ENCODE peak calls at places on chromosomes 3 and 15, in nine cellular contexts. K is astrocyte; P is esophagus muscularis mucosa; A is nephron progenitor cell; F is fibroblast of mammary gland; X is tibial nerve; S is ovary; R is astrocyte of the cerebellum; Z is CD4-positive, alpha-beta T cell. E is an unnamed sample.

GRCh38 chr3:54582424-54582823 is 345.4 kb downstream of the LRTM1 start:
- DNase-seq in K (no peak), P (no peak), A (no peak), F (no peak), X (no peak), S (no peak), R (no peak), Z (no peak), E (no peak)

GRCh38 chr3:141257971-141258370 is 26.3 kb downstream of the PXYLP1 start:
- DNase-seq in K (no peak), P (no peak), A (no peak), F (no peak), X (no peak), S (no peak), R (no peak), Z (no peak), E (no peak)

GRCh38 chr3:172519740-172520139 is 3.5 kb downstream of the TNFSF10 start:
- DNase-seq in K (no peak), P (no peak), A (no peak), F (no peak), X (no peak), S (no peak), R (no peak), Z (no peak), E (no peak)

GRCh38 chr15:88834211-88834812 is 31.1 kb downstream of the ACAN start:
- DNase-seq in K (peak), P (no peak), A (peak), F (peak), X (peak), S (peak), R (no peak), Z (peak), E (peak)

GRCh38 chr3:138369151-138369900 is 20.9 kb downstream of the MRAS start:
- DNase-seq in K (no peak), P (no peak), A (no peak), F (no peak), X (no peak), S (no peak), R (no peak), Z (no peak), E (no peak)

GRCh38 chr3:150407051-150407817 is 864 bp upstream of the TSC22D2 start:
- DNase-seq in K (peak), P (no peak), A (no peak), F (peak), X (no peak), S (peak), R (peak), Z (peak), E (no peak)

GRCh38 chr3:151282921-151283320 is 4.6 kb upstream of the P2RY14 start:
- DNase-seq in K (peak), P (no peak), A (no peak), F (peak), X (no peak), S (no peak), R (peak), Z (no peak), E (no peak)

GRCh38 chr15:45701108-45701507 is 66.3 kb downstream of the SQOR start:
- DNase-seq in K (no peak), P (no peak), A (no peak), F (no peak), X (no peak), S (no peak), R (no peak), Z (no peak), E (no peak)

GRCh38 chr3:34229871-34230270 is 431.4 kb downstream of the PDCD6IP start:
- DNase-seq in K (no peak), P (no peak), A (no peak), F (no peak), X (no peak), S (no peak), R (no peak), Z (no peak), E (no peak)

GRCh38 chr15:67201136-67201535 is 53.3 kb downstream of the AAGAB start:
- DNase-seq in K (peak), P (no peak), A (no peak), F (peak), X (no peak), S (no peak), R (no peak), Z (no peak), E (no peak)

GRCh38 chr3:180690061-180690460 is 10.8 kb upstream of the CCDC39 start:
- DNase-seq in K (no peak), P (no peak), A (no peak), F (no peak), X (no peak), S (no peak), R (no peak), Z (no peak), E (no peak)

GRCh38 chr3:20064796-20065564 is 24.7 kb downstream of the KAT2B start:
- DNase-seq in K (no peak), P (no peak), A (no peak), F (no peak), X (no peak), S (no peak), R (no peak), Z (no peak), E (no peak)

GRCh38 chr15:92451225-92451825 is 57.6 kb downstream of the ST8SIA2 start:
- DNase-seq in K (peak), P (no peak), A (no peak), F (peak), X (no peak), S (no peak), R (peak), Z (no peak), E (peak)

GRCh38 chr3:20682573-20682972 is 496.6 kb upstream of the SGO1 start:
- DNase-seq in K (peak), P (no peak), A (no peak), F (no peak), X (no peak), S (no peak), R (peak), Z (no peak), E (no peak)

GRCh38 chr15:94026458-94026967 is 204.8 kb upstream of the MCTP2 start:
- DNase-seq in K (peak), P (no peak), A (no peak), F (peak), X (no peak), S (no peak), R (peak), Z (no peak), E (no peak)

GRCh38 chr3:111619833-111620232 is 24.7 kb upstream of the ZBED2 start:
- DNase-seq in K (peak), P (no peak), A (no peak), F (no peak), X (no peak), S (no peak), R (peak), Z (no peak), E (no peak)

GRCh38 chr3:71973337-71974030 is 188.5 kb upstream of the PROK2 start:
- DNase-seq in K (no peak), P (no peak), A (no peak), F (no peak), X (no peak), S (no peak), R (no peak), Z (no peak), E (no peak)

GRCh38 chr3:108008931-108009635 is 81.7 kb downstream of the CD47 start:
- DNase-seq in K (peak), P (no peak), A (no peak), F (peak), X (no peak), S (no peak), R (peak), Z (no peak), E (peak)

GRCh38 chr3:14063152-14063551 is 61.5 kb downstream of the CHCHD4 start:
- DNase-seq in K (no peak), P (no peak), A (no peak), F (no peak), X (no peak), S (no peak), R (no peak), Z (no peak), E (no peak)
- TF ChIP-seq CTCF in K (no peak), P (no peak), A (no peak), F (no peak), X (no peak), S (no peak), R (no peak), Z (no peak), E (no peak)

GRCh38 chr3:128410669-128411573 is 55.8 kb downstream of the DNAJB8 start:
- DNase-seq in K (no peak), P (no peak), A (no peak), F (no peak), X (no peak), S (no peak), R (no peak), Z (no peak), E (no peak)

GRCh38 chr3:128409621-128410581 is 56.8 kb downstream of the DNAJB8 start:
- DNase-seq in K (no peak), P (no peak), A (no peak), F (no peak), X (no peak), S (no peak), R (no peak), Z (no peak), E (no peak)

GRCh38 chr3:128407986-128408692 is 58.6 kb downstream of the DNAJB8 start:
- DNase-seq in K (no peak), P (no peak), A (no peak), F (no peak), X (no peak), S (no peak), R (no peak), Z (no peak), E (no peak)

GRCh38 chr3:128407247-128407646 is 59.4 kb downstream of the DNAJB8 start:
- DNase-seq in K (no peak), P (no peak), A (no peak), F (no peak), X (no peak), S (no peak), R (no peak), Z (no peak), E (no peak)

GRCh38 chr3:128408693-128409620 is 57.7 kb downstream of the DNAJB8 start:
- DNase-seq in K (no peak), P (no peak), A (no peak), F (no peak), X (no peak), S (peak), R (no peak), Z (no peak), E (no peak)
- TF ChIP-seq CTCF in K (no peak), P (no peak), A (no peak), F (no peak), X (no peak), S (no peak), R (peak), Z (no peak), E (peak)

DNA sequence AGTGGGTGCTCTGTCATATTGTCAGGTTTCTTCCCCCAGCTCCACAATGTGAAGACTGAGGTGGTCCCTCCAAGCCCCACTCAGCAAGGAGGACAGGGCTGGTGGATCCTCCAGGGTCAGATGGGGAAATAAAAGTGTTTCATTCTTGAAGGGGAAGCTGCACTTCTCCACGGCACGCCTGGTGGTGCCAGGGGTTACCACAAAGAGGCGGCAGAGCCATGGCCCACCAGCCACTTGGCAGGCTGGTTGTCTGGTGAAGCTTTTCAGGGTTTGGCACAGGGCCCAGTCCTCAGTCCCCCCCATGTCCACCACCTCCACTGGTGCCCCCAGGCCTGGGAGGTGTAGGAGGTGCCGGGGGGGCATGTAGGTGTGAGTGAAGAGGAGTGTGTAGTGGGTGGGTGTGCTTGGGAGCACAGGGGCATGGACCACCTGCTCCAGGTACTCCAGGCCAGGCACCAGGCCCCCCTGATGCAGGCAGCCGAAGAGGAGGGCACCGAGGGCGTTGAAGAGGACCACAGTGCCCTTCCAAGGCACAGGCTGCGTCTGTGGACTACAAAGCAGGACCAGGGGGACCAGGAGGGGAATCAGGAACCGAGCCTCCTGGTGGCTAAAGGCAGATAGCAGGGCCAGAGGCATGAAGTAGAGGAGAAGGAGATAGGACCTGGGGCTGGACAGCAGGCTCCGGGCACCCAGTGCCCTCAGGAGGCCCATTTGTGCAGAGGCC is 5.0 kb upstream of the NCBP2 start:
- DNase-seq in K (no peak), P (no peak), A (no peak), F (no peak), X (no peak), S (no peak), R (no peak), Z (no peak), E (no peak)
- TF ChIP-seq CTCF in K (no peak), P (no peak), A (no peak), F (no peak), X (no peak), S (no peak), R (peak), Z (no peak), E (peak)

GRCh38 chr3:45715945-45716344 is 26.7 kb downstream of the SACM1L start:
- DNase-seq in K (no peak), P (no peak), A (no peak), F (peak), X (no peak), S (no peak), R (no peak), Z (no peak), E (no peak)

GRCh38 chr3:45716790-45717336 is 27.7 kb downstream of the SACM1L start:
- DNase-seq in K (no peak), P (no peak), A (no peak), F (no peak), X (no peak), S (no peak), R (no peak), Z (no peak), E (no peak)

GRCh38 chr3:45706133-45706808 is 17.1 kb downstream of the SACM1L start:
- DNase-seq in K (no peak), P (no peak), A (no peak), F (peak), X (no peak), S (no peak), R (no peak), Z (no peak), E (no peak)

GRCh38 chr3:45712434-45713110 is 23.4 kb downstream of the SACM1L start:
- DNase-seq in K (peak), P (no peak), A (no peak), F (no peak), X (no peak), S (no peak), R (no peak), Z (no peak), E (no peak)

DNA sequence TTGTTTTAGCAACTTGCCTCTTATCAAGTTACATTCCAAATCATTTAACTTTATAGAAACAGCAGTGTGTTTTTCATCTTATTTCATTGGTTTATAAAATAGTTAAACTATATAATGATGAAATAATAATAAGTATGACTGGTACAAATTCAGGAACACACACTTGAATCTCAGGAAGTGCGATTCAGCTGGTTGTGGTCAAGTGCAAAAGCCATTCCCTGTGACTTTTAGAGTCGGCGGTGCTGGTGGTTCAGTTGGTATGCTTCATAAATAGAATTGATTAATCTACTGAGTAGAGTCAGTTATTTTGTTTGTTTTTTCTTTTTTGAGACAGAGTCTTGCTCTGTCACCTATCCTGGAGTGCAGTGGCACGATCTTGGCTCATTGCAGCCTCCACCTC is 22.7 kb downstream of the SACM1L start:
- DNase-seq in K (peak), P (no peak), A (no peak), F (peak), X (no peak), S (no peak), R (no peak), Z (no peak), E (no peak)
- TF ChIP-seq CTCF in K (no peak), P (no peak), A (no peak), F (no peak), X (no peak), S (no peak), R (no peak), Z (no peak), E (no peak)

GRCh38 chr3:52879090-52879489 is 18.3 kb downstream of the STIMATE start:
- DNase-seq in K (no peak), P (no peak), A (no peak), F (no peak), X (no peak), S (no peak), R (no peak), Z (no peak), E (no peak)
- TF ChIP-seq CTCF in K (no peak), P (no peak), A (no peak), F (peak), X (no peak), S (no peak), R (peak), Z (no peak), E (no peak)

GRCh38 chr3:4429648-4430350 is 37.3 kb downstream of the SUMF1 start:
- DNase-seq in K (no peak), P (no peak), A (no peak), F (no peak), X (no peak), S (no peak), R (no peak), Z (no peak), E (no peak)

GRCh38 chr3:4426782-4427344 is 40.2 kb downstream of the SUMF1 start:
- DNase-seq in K (peak), P (no peak), A (peak), F (peak), X (no peak), S (no peak), R (peak), Z (no peak), E (peak)

GRCh38 chr3:4426261-4426781 is 40.7 kb downstream of the SUMF1 start:
- DNase-seq in K (peak), P (no peak), A (no peak), F (no peak), X (no peak), S (no peak), R (no peak), Z (no peak), E (no peak)

DNA sequence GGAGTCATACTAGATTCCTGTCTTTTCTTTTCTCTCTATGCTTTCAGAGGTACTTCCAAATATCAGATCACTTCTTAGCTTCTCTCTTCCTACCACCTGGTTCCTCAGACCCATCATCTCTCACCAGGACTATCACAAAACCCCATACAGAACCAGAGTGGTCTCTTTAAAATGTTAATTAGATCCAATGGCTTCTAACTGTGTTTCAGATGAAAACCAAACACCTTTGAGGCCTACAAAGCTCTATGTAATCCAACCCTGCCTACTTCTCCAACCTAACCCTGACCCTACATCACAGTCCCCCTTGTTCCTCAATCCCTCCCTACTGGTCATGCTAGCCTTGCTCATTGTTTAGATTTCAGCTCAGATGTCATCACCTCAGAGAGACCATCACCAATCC is 34.8 kb downstream of the SUMF1 start:
- DNase-seq in K (no peak), P (no peak), A (no peak), F (no peak), X (no peak), S (no peak), R (no peak), Z (no peak), E (no peak)
- TF ChIP-seq CTCF in K (no peak), P (no peak), A (no peak), F (no peak), X (no peak), S (no peak), R (no peak), Z (no peak), E (no peak)

GRCh38 chr3:8451696-8452095 is 49.9 kb upstream of the LMCD1 start:
- DNase-seq in K (peak), P (no peak), A (no peak), F (peak), X (no peak), S (no peak), R (no peak), Z (no peak), E (peak)
- TF ChIP-seq CTCF in K (no peak), P (no peak), A (no peak), F (no peak), X (no peak), S (no peak), R (no peak), Z (no peak), E (no peak)

GRCh38 chr3:144033235-144033579 is 61.6 kb downstream of the DIPK2A start:
- DNase-seq in K (no peak), P (no peak), A (no peak), F (no peak), X (no peak), S (no peak), R (no peak), Z (no peak), E (no peak)

GRCh38 chr3:144034715-144035114 is 63.1 kb downstream of the DIPK2A start:
- DNase-seq in K (no peak), P (no peak), A (no peak), F (no peak), X (no peak), S (no peak), R (no peak), Z (no peak), E (no peak)

GRCh38 chr3:144039661-144040060 is 68.0 kb downstream of the DIPK2A start:
- DNase-seq in K (peak), P (no peak), A (no peak), F (peak), X (no peak), S (no peak), R (no peak), Z (no peak), E (no peak)

GRCh38 chr3:144033863-144034262 is 62.2 kb downstream of the DIPK2A start:
- DNase-seq in K (no peak), P (no peak), A (no peak), F (no peak), X (no peak), S (no peak), R (no peak), Z (no peak), E (no peak)

GRCh38 chr3:144036498-144036897 is 64.9 kb downstream of the DIPK2A start:
- DNase-seq in K (no peak), P (no peak), A (no peak), F (no peak), X (no peak), S (no peak), R (no peak), Z (no peak), E (no peak)
- TF ChIP-seq CTCF in K (no peak), P (no peak), A (no peak), F (no peak), X (no peak), S (no peak), R (no peak), Z (no peak), E (no peak)